ENCODE peak calls at places on chromosome 13, in five cellular contexts. One of them, this sample, is unnamed.

GRCh38 chr13:58302349-58302748 is 670.8 kb downstream of the PCDH17 start:
- DNase-seq in GM12878: no peak
- DNase-seq in H1: no peak
- DNase-seq in GM12891: no peak
- DNase-seq in K562: no peak
- DNase-seq in this sample: no peak

GRCh38 chr13:75359266-75359665 is 122.7 kb downstream of the TBC1D4 start:
- DNase-seq in GM12878: no peak
- DNase-seq in H1: peak
- DNase-seq in GM12891: no peak
- DNase-seq in K562: no peak
- DNase-seq in this sample: no peak

GRCh38 chr13:37870895-37871550 is 1.5 kb upstream of the TRPC4 start:
- DNase-seq in GM12878: no peak
- DNase-seq in H1: no peak
- DNase-seq in GM12891: no peak
- DNase-seq in K562: no peak
- DNase-seq in this sample: no peak

GRCh38 chr13:111177081-111177711 is 62.1 kb downstream of the ARHGEF7 start:
- DNase-seq in GM12878: no peak
- DNase-seq in H1: no peak
- DNase-seq in GM12891: no peak
- DNase-seq in K562: no peak
- DNase-seq in this sample: no peak

GRCh38 chr13:26518433-26519084 is 38.9 kb upstream of the WASF3 start:
- DNase-seq in GM12878: no peak
- DNase-seq in H1: no peak
- DNase-seq in GM12891: no peak
- DNase-seq in K562: no peak
- DNase-seq in this sample: no peak

GRCh38 chr13:42486711-42487198 is 87.2 kb upstream of the TNFSF11 start:
- DNase-seq in GM12878: no peak
- DNase-seq in H1: no peak
- DNase-seq in GM12891: no peak
- DNase-seq in K562: no peak
- DNase-seq in this sample: no peak

GRCh38 chr13:72397265-72397664 is 330.2 kb downstream of the MZT1 start:
- DNase-seq in GM12878: no peak
- DNase-seq in H1: no peak
- DNase-seq in GM12891: no peak
- DNase-seq in K562: no peak
- DNase-seq in this sample: no peak

GRCh38 chr13:27079421-27079958 is 92.1 kb downstream of the USP12 start:
- DNase-seq in GM12878: no peak
- DNase-seq in H1: peak
- DNase-seq in GM12891: no peak
- DNase-seq in K562: no peak
- DNase-seq in this sample: no peak

GRCh38 chr13:112726018-112726767 is 36.4 kb downstream of the ATP11A start:
- DNase-seq in GM12878: no peak
- DNase-seq in H1: no peak
- DNase-seq in GM12891: no peak
- DNase-seq in K562: no peak
- DNase-seq in this sample: no peak

GRCh38 chr13:35349673-35350278 is 126.7 kb downstream of the MAB21L1 start:
- DNase-seq in GM12878: peak
- DNase-seq in H1: no peak
- DNase-seq in GM12891: no peak
- DNase-seq in K562: no peak
- DNase-seq in this sample: no peak

GRCh38 chr13:112711528-112712265 is 21.9 kb downstream of the ATP11A start:
- DNase-seq in GM12878: no peak
- DNase-seq in H1: peak
- DNase-seq in GM12891: peak
- DNase-seq in K562: peak
- DNase-seq in this sample: peak

GRCh38 chr13:24459234-24459633 is 53.3 kb downstream of the PARP4 start:
- DNase-seq in GM12878: peak
- DNase-seq in H1: no peak
- DNase-seq in GM12891: peak
- DNase-seq in K562: no peak
- DNase-seq in this sample: no peak

GRCh38 chr13:111854403-111854802 is 212.5 kb upstream of the SOX1 start:
- DNase-seq in GM12878: no peak
- DNase-seq in H1: no peak
- DNase-seq in GM12891: no peak
- DNase-seq in K562: no peak
- DNase-seq in this sample: no peak

GRCh38 chr13:67228909-67229308 is 1.2 kb downstream of the PCDH9 start:
- DNase-seq in GM12878: no peak
- DNase-seq in H1: no peak
- DNase-seq in GM12891: no peak
- DNase-seq in K562: no peak
- DNase-seq in this sample: no peak

GRCh38 chr13:66933994-66934393 is 296.1 kb downstream of the PCDH9 start:
- DNase-seq in GM12878: no peak
- DNase-seq in H1: no peak
- DNase-seq in GM12891: no peak
- DNase-seq in K562: peak
- DNase-seq in this sample: no peak

GRCh38 chr13:41588899-41589298 is 131.5 kb downstream of the RGCC start:
- DNase-seq in GM12878: no peak
- DNase-seq in H1: no peak
- DNase-seq in GM12891: no peak
- DNase-seq in K562: peak
- DNase-seq in this sample: no peak

GRCh38 chr13:99768986-99769385 is 202.6 kb downstream of the ZIC5 start:
- DNase-seq in GM12878: no peak
- DNase-seq in H1: no peak
- DNase-seq in GM12891: no peak
- DNase-seq in K562: no peak
- DNase-seq in this sample: no peak

GRCh38 chr13:107421028-107421427 is 794.3 kb downstream of the LIG4 start:
- DNase-seq in GM12878: no peak
- DNase-seq in H1: no peak
- DNase-seq in GM12891: no peak
- DNase-seq in K562: no peak
- DNase-seq in this sample: no peak

GRCh38 chr13:112744306-112745021 is 54.6 kb downstream of the ATP11A start:
- DNase-seq in GM12878: no peak
- DNase-seq in H1: no peak
- DNase-seq in GM12891: no peak
- DNase-seq in K562: no peak
- DNase-seq in this sample: no peak

GRCh38 chr13:90710355-90710754 is 637.1 kb upstream of the MIR17HG start:
- DNase-seq in GM12878: no peak
- DNase-seq in H1: no peak
- DNase-seq in GM12891: no peak
- DNase-seq in K562: no peak
- DNase-seq in this sample: no peak

GRCh38 chr13:27189192-27189591 is 17.6 kb upstream of the USP12 start:
- DNase-seq in GM12878: no peak
- DNase-seq in H1: no peak
- DNase-seq in GM12891: no peak
- DNase-seq in K562: no peak
- DNase-seq in this sample: no peak

GRCh38 chr13:79481685-79482052 is 714 bp downstream of the NDFIP2 start:
- DNase-seq in GM12878: no peak
- DNase-seq in H1: no peak
- DNase-seq in GM12891: no peak
- DNase-seq in K562: peak
- DNase-seq in this sample: no peak

GRCh38 chr13:56351041-56351440 is 789.7 kb upstream of the PRR20A start:
- DNase-seq in GM12878: no peak
- DNase-seq in H1: peak
- DNase-seq in GM12891: no peak
- DNase-seq in K562: no peak
- DNase-seq in this sample: no peak

GRCh38 chr13:59111711-59112110 is 1052.0 kb downstream of the DIAPH3 start:
- DNase-seq in GM12878: no peak
- DNase-seq in H1: no peak
- DNase-seq in GM12891: no peak
- DNase-seq in K562: no peak
- DNase-seq in this sample: no peak

GRCh38 chr13:61728468-61728867 is 312.8 kb upstream of the PCDH20 start:
- DNase-seq in GM12878: no peak
- DNase-seq in H1: no peak
- DNase-seq in GM12891: no peak
- DNase-seq in K562: no peak
- DNase-seq in this sample: no peak

DNA sequence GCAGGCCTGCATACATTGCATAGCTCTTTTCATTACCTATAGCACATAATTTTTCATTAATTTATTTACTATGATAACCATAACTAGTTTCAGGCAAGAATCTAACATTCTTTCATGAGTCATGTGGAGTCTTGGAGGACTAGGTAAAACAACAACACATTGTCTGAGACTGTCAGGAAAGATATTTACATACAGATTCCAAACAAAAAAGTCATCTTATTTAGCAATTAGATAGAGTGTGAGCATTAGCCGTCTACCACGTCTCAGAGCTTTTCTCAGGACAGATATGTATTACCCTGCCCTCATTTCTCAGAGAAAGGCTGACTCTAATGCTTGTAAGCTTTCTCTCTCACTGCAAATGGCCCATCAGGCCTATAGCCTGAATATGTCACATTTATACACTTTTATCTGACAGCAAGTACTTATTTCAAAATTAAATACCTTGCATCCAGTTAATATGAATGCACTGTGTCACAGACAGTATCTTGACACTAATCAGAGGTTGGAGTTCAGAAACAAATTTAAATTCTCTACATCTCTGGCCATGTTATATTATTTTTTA is 312.1 kb upstream of the PCDH20 start:
- DNase-seq in GM12878: no peak
- DNase-seq in H1: no peak
- DNase-seq in GM12891: no peak
- DNase-seq in K562: no peak
- DNase-seq in this sample: no peak
- TF ChIP-seq POLR2AphosphoS5 in GM12878: no peak
- TF ChIP-seq POLR2AphosphoS5 in H1: no peak
- TF ChIP-seq POLR2AphosphoS5 in GM12891: no peak
- TF ChIP-seq POLR2AphosphoS5 in K562: no peak
- TF ChIP-seq POLR2AphosphoS5 in this sample: no peak

DNA sequence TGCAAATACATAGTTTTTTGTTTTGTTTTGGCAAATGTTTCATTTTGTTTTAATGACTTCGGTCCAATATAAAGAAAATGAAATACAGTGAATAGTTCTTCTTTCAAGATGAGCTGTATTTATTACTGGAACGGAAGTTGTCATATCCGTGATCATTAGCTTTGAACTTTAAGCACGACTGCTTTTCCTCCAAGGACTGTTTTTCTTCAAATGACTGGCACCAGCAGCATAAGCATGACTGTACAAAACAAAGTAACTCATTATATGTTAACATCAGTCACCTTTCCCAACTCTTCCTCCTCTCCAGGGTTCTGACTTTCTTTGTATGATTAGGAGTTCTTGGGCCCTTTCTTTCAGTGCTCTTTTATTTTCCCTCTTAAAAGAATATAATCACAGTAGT is 20.5 kb downstream of the EDNRB start:
- DNase-seq in GM12878: peak
- DNase-seq in H1: no peak
- DNase-seq in GM12891: no peak
- DNase-seq in K562: no peak
- DNase-seq in this sample: no peak
- TF ChIP-seq TAF1 in GM12878: no peak
- TF ChIP-seq TAF1 in H1: no peak
- TF ChIP-seq TAF1 in GM12891: no peak
- TF ChIP-seq TAF1 in K562: no peak
- TF ChIP-seq TAF1 in this sample: no peak

DNA sequence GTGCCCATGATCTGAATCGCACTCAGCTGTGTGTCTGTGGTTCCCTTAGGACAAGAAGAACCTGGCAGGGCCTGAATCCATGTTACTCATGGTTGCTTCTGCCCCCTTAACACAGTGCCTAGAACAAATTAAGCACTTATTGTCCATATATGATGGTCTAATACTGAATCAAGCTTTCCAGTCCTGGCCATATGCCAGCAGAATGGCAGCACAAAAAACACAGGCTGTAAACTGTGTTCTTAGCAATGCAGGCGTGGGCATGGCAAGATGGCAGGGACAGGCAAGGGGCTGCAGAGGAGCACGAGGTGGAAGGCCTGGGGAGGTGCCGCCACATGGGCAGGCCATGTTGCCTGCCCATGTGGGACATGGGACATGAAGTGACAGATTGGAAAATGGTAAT is 68.2 kb downstream of the LATS2 start:
- DNase-seq in GM12878: no peak
- DNase-seq in H1: no peak
- DNase-seq in GM12891: no peak
- DNase-seq in K562: no peak
- DNase-seq in this sample: no peak
- TF ChIP-seq POLR2A in GM12878: no peak
- TF ChIP-seq POLR2A in H1: no peak
- TF ChIP-seq POLR2A in GM12891: no peak
- TF ChIP-seq POLR2A in K562: no peak
- TF ChIP-seq POLR2A in this sample: no peak

GRCh38 chr13:102401755-102402154 is at the start of gene FGF14:
- DNase-seq in GM12878: no peak
- DNase-seq in H1: no peak
- DNase-seq in GM12891: no peak
- DNase-seq in K562: no peak
- DNase-seq in this sample: no peak

GRCh38 chr13:102401305-102401704 is 543 bp downstream of the FGF14 start:
- DNase-seq in GM12878: no peak
- DNase-seq in H1: no peak
- DNase-seq in GM12891: no peak
- DNase-seq in K562: no peak
- DNase-seq in this sample: no peak

GRCh38 chr13:102399791-102400618 is 1.8 kb downstream of the FGF14 start:
- DNase-seq in GM12878: no peak
- DNase-seq in H1: no peak
- DNase-seq in GM12891: no peak
- DNase-seq in K562: no peak
- DNase-seq in this sample: no peak

GRCh38 chr13:102402292-102402691 is 444 bp upstream of the FGF14 start:
- DNase-seq in GM12878: no peak
- DNase-seq in H1: peak
- DNase-seq in GM12891: no peak
- DNase-seq in K562: no peak
- DNase-seq in this sample: no peak

DNA sequence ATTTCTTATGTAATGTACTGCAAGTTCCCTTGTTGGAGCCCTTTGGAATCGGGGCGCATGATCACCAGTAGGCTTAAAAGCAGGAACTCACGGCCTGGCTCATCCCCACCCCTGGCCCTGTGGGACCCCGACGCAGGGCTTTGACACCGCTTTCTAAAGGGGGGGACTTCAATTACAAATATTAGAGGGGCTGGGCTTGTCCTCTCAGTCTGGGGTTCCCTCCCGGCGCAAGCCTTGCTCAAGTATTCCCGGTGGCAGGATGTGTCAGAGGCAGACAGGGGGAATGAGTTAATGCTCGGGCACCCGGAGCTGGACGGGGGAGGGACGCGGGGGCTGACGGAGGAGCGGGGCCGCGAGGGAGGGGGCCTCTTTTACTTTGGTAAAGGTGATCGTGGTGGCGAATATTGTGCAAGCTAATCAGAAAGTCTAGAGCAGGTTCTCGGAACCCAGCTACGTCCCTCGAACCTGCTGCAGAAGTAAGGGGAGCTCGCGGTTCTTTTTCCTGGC is 1.2 kb downstream of the FGF14 start:
- DNase-seq in GM12878: no peak
- DNase-seq in H1: no peak
- DNase-seq in GM12891: no peak
- DNase-seq in K562: no peak
- DNase-seq in this sample: no peak
- TF ChIP-seq POLR2AphosphoS5 in GM12878: no peak
- TF ChIP-seq POLR2AphosphoS5 in H1: no peak
- TF ChIP-seq POLR2AphosphoS5 in GM12891: no peak
- TF ChIP-seq POLR2AphosphoS5 in K562: no peak
- TF ChIP-seq POLR2AphosphoS5 in this sample: no peak

GRCh38 chr13:52701728-52702480 is 37.7 kb downstream of the CNMD start:
- DNase-seq in GM12878: no peak
- DNase-seq in H1: no peak
- DNase-seq in GM12891: no peak
- DNase-seq in K562: no peak
- DNase-seq in this sample: no peak
- TF ChIP-seq TAF1 in GM12878: no peak
- TF ChIP-seq TAF1 in H1: no peak
- TF ChIP-seq TAF1 in GM12891: no peak
- TF ChIP-seq TAF1 in K562: no peak
- TF ChIP-seq TAF1 in this sample: no peak

This sample was measured in GM12892.